ENCODE peak calls at places on chromosome 2, in six cellular contexts. S, N, G, B, W and M are unnamed samples.

GRCh38 chr2:44723921-44724320 is 217.6 kb upstream of the SIX3 start:
- DNase-seq in S (no peak), N (no peak), G (no peak), B (no peak), W (no peak), M (no peak)

GRCh38 chr2:4420032-4420431 is 716.7 kb downstream of the DCDC2C start:
- DNase-seq in S (no peak), N (no peak), G (no peak), B (no peak), W (no peak), M (no peak)

GRCh38 chr2:17879913-17880274 is 1.4 kb downstream of the KCNS3 start:
- DNase-seq in S (no peak), N (no peak), G (no peak), B (no peak), W (no peak), M (no peak)

GRCh38 chr2:128789221-128789620 is 470.6 kb upstream of the HS6ST1 start:
- DNase-seq in S (no peak), N (no peak), G (no peak), B (no peak), W (no peak), M (no peak)

GRCh38 chr2:209395232-209395631 is 28.6 kb upstream of the MAP2 start:
- DNase-seq in S (no peak), N (no peak), G (no peak), B (no peak), W (no peak), M (no peak)

GRCh38 chr2:230687498-230687897 is 25.1 kb upstream of the CAB39 start:
- DNase-seq in S (no peak), N (peak; percentile 69), G (no peak), B (no peak), W (no peak), M (no peak)

GRCh38 chr2:95058989-95059601 is 33.6 kb downstream of the MAL start:
- DNase-seq in S (no peak), N (no peak), G (no peak), B (no peak), W (no peak), M (no peak)

GRCh38 chr2:85743304-85743978 is 10.3 kb upstream of the ATOH8 start:
- DNase-seq in S (no peak), N (no peak), G (no peak), B (no peak), W (no peak), M (no peak)

GRCh38 chr2:73290049-73290839 is 3.1 kb downstream of the EGR4 start:
- DNase-seq in S (no peak), N (peak; percentile 38), G (peak; percentile 27), B (peak; percentile 5), W (peak; percentile 36), M (peak; percentile 59)

GRCh38 chr2:105746177-105747080 is 1.7 kb downstream of the NCK2 start:
- DNase-seq in S (peak; percentile 54), N (no peak), G (no peak), B (no peak), W (peak; percentile 89), M (no peak)

GRCh38 chr2:160469615-160470204 is 23.9 kb downstream of the RBMS1 start:
- DNase-seq in S (no peak), N (no peak), G (no peak), B (no peak), W (no peak), M (no peak)

GRCh38 chr2:223180463-223180862 is 128.5 kb downstream of the KCNE4 start:
- DNase-seq in S (no peak), N (no peak), G (no peak), B (no peak), W (no peak), M (no peak)

GRCh38 chr2:180892081-180892480 is 88.3 kb upstream of the UBE2E3 start:
- DNase-seq in S (no peak), N (no peak), G (no peak), B (no peak), W (no peak), M (no peak)

GRCh38 chr2:85826990-85827878 is 61.6 kb downstream of the ST3GAL5 start:
- DNase-seq in S (peak; percentile 69), N (peak; percentile 76), G (peak; percentile 40), B (peak; percentile 49), W (peak; percentile 79), M (peak; percentile 87)

GRCh38 chr2:46225730-46226129 is 71.5 kb upstream of the EPAS1 start:
- DNase-seq in S (no peak), N (no peak), G (no peak), B (no peak), W (no peak), M (no peak)

GRCh38 chr2:167140767-167141166 is 252.5 kb downstream of the XIRP2 start:
- DNase-seq in S (no peak), N (peak; percentile 77), G (no peak), B (no peak), W (no peak), M (no peak)

GRCh38 chr2:227908266-227909054 is 37.0 kb downstream of the DAW1 start:
- DNase-seq in S (no peak), N (no peak), G (no peak), B (no peak), W (no peak), M (no peak)

GRCh38 chr2:29182334-29182733 is 67.1 kb downstream of the CLIP4 start:
- DNase-seq in S (no peak), N (no peak), G (no peak), B (no peak), W (no peak), M (no peak)

GRCh38 chr2:96730212-96730611 is 9.7 kb downstream of the LMAN2L start:
- DNase-seq in S (no peak), N (no peak), G (no peak), B (no peak), W (no peak), M (no peak)

GRCh38 chr2:158633261-158633660 is 161.9 kb upstream of the DAPL1 start:
- DNase-seq in S (no peak), N (no peak), G (no peak), B (no peak), W (no peak), M (no peak)

GRCh38 chr2:71117064-71117463 is 13.0 kb downstream of the MCEE start:
- DNase-seq in S (no peak), N (no peak), G (no peak), B (no peak), W (no peak), M (no peak)

GRCh38 chr2:41321341-41321740 is 726.5 kb upstream of the PKDCC start:
- DNase-seq in S (no peak), N (no peak), G (no peak), B (no peak), W (no peak), M (no peak)

GRCh38 chr2:74138952-74139323 is 8.8 kb downstream of the BOLA3 start:
- DNase-seq in S (no peak), N (no peak), G (no peak), B (no peak), W (no peak), M (no peak)

GRCh38 chr2:230870544-230871360 is 6.0 kb downstream of the ITM2C start:
- DNase-seq in S (no peak), N (no peak), G (no peak), B (no peak), W (no peak), M (no peak)

GRCh38 chr2:134252092-134252775 is 1.6 kb upstream of the MGAT5 start:
- DNase-seq in S (no peak), N (no peak), G (no peak), B (no peak), W (no peak), M (no peak)